ENCODE peak calls at places on chromosomes 16 and 17, in five cellular contexts. H is H1, I is GM12878, Z is HepG2, T is K562. F is an unnamed sample.

GRCh38 chr17:71828182-71828596 is 292.6 kb upstream of the SOX9 start:
- DNase-seq in H (peak; percentile 83), I (no peak), Z (no peak), T (no peak), F (no peak)

GRCh38 chr17:11986939-11987329 is 10.3 kb downstream of the ZNF18 start:
- DNase-seq in H (no peak), I (no peak), Z (peak; percentile 37), T (peak; percentile 14), F (peak; percentile 32)

GRCh38 chr17:29461807-29462206 is 71.6 kb downstream of the TAOK1 start:
- DNase-seq in H (no peak), I (no peak), Z (no peak), T (no peak), F (no peak)

GRCh38 chr17:77444653-77445029 is 303.9 kb downstream of the SEC14L1 start:
- DNase-seq in H (no peak), I (peak; percentile 81), Z (no peak), T (peak; percentile 50), F (no peak)

GRCh38 chr17:6574689-6575595 is 18.6 kb upstream of the PITPNM3 start:
- DNase-seq in H (peak; percentile 52), I (peak; percentile 40), Z (no peak), T (peak; percentile 69), F (no peak)

GRCh38 chr17:78038748-78039288 is 80.3 kb downstream of the TNRC6C start:
- DNase-seq in H (no peak), I (no peak), Z (no peak), T (no peak), F (no peak)

GRCh38 chr17:64281962-64282752 is 19.1 kb upstream of the TEX2 start:
- DNase-seq in H (peak; percentile 62), I (peak; percentile 17), Z (peak; percentile 72), T (peak; percentile 73), F (peak; percentile 86)

GRCh38 chr16:88063201-88063773 is 112.1 kb downstream of the BANP start:
- DNase-seq in H (no peak), I (no peak), Z (no peak), T (no peak), F (peak; percentile 4)

GRCh38 chr17:73782641-73783381 is 138.6 kb upstream of the SDK2 start:
- DNase-seq in H (no peak), I (no peak), Z (no peak), T (peak; percentile 30), F (peak; percentile 74)

GRCh38 chr17:50785942-50786570 is 18.7 kb upstream of the ANKRD40CL start:
- DNase-seq in H (no peak), I (no peak), Z (no peak), T (no peak), F (no peak)

GRCh38 chr17:61574542-61575351 is 16.3 kb downstream of the NACA2 start:
- DNase-seq in H (no peak), I (no peak), Z (peak; percentile 80), T (peak; percentile 11), F (peak; percentile 74)

GRCh38 chr16:82194076-82194475 is 24.1 kb upstream of the MPHOSPH6 start:
- DNase-seq in H (no peak), I (no peak), Z (no peak), T (no peak), F (no peak)

GRCh38 chr16:82197540-82198240 is 27.7 kb upstream of the MPHOSPH6 start:
- DNase-seq in H (no peak), I (no peak), Z (no peak), T (no peak), F (no peak)

GRCh38 chr16:82192665-82193064 is 22.6 kb upstream of the MPHOSPH6 start:
- DNase-seq in H (no peak), I (no peak), Z (no peak), T (no peak), F (no peak)

GRCh38 chr16:82199209-82199608 is 29.2 kb upstream of the MPHOSPH6 start:
- DNase-seq in H (no peak), I (no peak), Z (no peak), T (no peak), F (no peak)

GRCh38 chr16:82195917-82196494 is 26.0 kb upstream of the MPHOSPH6 start:
- DNase-seq in H (no peak), I (no peak), Z (no peak), T (no peak), F (no peak)
- TF ChIP-seq JUND in H (no peak), I (no peak), Z (no peak), T (no peak), F (no peak)

DNA sequence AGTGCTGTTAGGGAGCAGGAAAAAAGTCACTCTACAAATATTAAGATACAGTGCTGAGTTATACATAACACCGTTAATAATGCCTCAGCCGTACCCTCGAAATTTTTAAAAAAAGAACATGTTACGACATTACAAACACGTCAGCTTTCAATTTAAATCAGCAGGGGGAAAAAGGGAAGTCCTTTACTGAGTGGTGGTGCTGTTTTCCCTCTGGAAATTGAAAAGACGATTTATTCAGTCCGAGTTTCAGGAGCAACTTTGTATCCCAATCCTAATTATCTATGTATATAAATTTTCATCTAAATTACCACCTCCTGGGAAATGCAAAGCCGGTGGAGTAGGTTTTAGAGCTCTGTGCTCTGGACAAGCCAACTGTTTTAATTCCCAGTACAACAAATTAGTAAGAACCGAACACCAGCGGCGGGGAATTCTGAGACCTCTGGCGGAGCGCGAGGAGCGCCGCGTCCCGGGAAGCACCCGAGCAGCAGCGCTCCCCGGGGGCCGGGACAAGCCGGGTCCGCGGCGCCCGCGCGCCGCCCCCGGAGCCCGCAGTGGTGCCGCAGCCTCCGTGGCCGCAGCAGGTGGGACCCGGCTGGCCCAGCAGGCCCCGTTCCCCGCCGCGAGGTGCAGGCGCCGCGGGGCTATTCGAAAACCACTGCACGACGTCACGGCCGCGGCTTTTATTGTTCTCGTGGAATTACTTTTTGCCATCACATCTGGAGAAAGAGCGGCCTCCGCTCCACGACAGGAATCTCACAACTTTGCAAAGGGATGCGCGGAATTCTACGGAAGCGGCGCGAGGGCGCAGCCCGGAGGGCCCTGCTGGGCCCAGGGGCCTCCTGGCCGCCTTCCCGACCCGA is 1.0 kb downstream of the NETO2 start:
- DNase-seq in H (no peak), I (no peak), Z (no peak), T (peak; percentile 59), F (no peak)
- TF ChIP-seq EZH2 in H (peak; percentile 31), I (no peak), Z (peak; percentile 38), T (no peak), F (no peak)

GRCh38 chr16:72997141-72997542 is 50.8 kb downstream of the ZFHX3 start:
- DNase-seq in H (no peak), I (no peak), Z (no peak), T (no peak), F (no peak)
- TF ChIP-seq MAX in H (no peak), I (no peak), Z (no peak), T (no peak), F (no peak)

DNA sequence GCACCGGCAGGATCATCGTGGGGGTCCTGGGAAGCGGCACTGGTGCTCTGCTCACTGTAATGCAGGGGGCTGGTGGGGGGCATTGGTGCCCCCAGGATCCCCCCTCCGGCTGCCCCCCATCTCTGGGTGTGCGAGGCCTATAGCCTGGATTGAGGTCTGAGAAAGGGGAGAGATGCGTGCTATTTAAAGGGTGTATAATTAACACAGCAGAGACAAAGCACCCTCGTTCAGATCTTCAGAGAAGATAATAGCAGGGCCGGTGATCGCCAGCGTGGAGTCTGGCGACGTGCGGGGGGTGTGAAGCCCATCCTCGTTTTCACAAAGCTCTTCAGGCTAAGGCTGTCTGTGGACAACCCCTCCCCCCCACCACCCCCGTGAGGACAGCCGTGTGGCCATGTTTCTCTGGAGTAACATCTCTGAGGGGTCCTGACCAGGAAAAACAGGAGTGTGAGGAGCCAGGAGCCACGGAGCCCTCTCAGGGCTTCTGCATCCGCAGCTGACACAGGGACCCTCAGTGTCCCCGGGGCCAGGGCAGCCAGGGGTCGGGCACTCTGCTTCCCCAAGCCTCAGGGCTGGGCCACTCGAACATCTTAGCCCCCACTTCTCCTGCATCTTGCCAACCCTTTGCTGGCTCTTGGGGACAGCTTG is 58.7 kb downstream of the BAIAP2 start:
- DNase-seq in H (no peak), I (no peak), Z (no peak), T (no peak), F (no peak)
- TF ChIP-seq JUND in H (no peak), I (no peak), Z (no peak), T (no peak), F (no peak)

GRCh38 chr17:43983196-43983514 is 21.3 kb upstream of the NAGS start:
- DNase-seq in H (no peak), I (no peak), Z (no peak), T (no peak), F (no peak)
- TF ChIP-seq EZH2 in H (no peak), I (no peak), Z (no peak), T (no peak), F (no peak)

GRCh38 chr16:67296422-67296821 is 17.1 kb downstream of the PLEKHG4 start:
- DNase-seq in H (no peak), I (no peak), Z (no peak), T (no peak), F (no peak)
- TF ChIP-seq MAX in H (no peak), I (no peak), Z (no peak), T (no peak), F (no peak)

GRCh38 chr16:56729736-56730662 is at the start of gene NUP93:
- DNase-seq in H (peak; percentile 87), I (peak; percentile 47), Z (peak; percentile 92), T (peak; percentile 95), F (peak; percentile 86)
- TF ChIP-seq JUND in H (no peak), I (no peak), Z (no peak), T (no peak), F (no peak)

DNA sequence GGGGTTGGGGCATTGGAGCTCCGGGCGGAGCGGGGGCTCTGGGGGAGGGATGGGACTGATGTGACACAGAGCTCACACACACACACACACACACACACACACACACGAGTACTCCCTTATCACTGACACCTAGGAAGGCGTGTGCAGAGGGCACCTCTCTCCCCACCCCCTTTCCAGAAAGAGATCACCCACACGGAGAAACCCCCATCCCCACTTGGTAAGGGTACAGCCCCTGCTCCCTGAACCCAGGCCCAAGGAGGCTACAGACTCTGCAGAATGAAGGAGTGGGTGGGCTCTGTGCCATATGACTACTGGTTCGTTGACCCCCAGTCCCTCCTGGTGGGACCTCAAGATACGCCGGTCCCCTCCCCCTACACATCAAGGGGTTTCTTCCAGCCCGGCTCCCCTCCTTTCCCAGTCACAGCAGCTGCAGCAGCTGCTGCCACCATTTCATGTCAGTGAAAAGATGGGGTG is 8.7 kb upstream of the ARHGAP23 start:
- DNase-seq in H (peak; percentile 65), I (no peak), Z (no peak), T (no peak), F (no peak)
- TF ChIP-seq EZH2 in H (no peak), I (no peak), Z (no peak), T (no peak), F (no peak)

GRCh38 chr17:4936436-4936835 is 3.4 kb downstream of the SLC25A11 start:
- DNase-seq in H (no peak), I (no peak), Z (no peak), T (no peak), F (no peak)
- TF ChIP-seq MAX in H (no peak), I (no peak), Z (no peak), T (no peak), F (no peak)